ENCODE peak calls at places on chromosomes 16 and 17, in eight cellular contexts. H is HCT116; D is tibial artery; L is CD8-positive, alpha-beta T cell; F is stomach; T is PC-9; I is ovary; N is cardiac muscle cell. S is an unnamed sample.

GRCh38 chr17:50507871-50508572 is at the start of gene MYCBPAP:
- DNase-seq in H (no peak), D (peak; percentile 83), L (peak; percentile 73), F (peak; percentile 87), T (peak; percentile 76), I (peak; percentile 89), N (peak; percentile 88), S (peak; percentile 89)

GRCh38 chr16:65083181-65083845 is 38.5 kb downstream of the CDH11 start:
- DNase-seq in H (no peak), D (no peak), L (no peak), F (no peak), T (no peak), I (no peak), N (no peak), S (no peak)

GRCh38 chr16:76277099-76278030 is at the start of gene CNTNAP4:
- DNase-seq in H (no peak), D (peak; percentile 32), L (no peak), F (no peak), T (no peak), I (no peak), N (no peak), S (no peak)

GRCh38 chr16:71410146-71410545 is 31.7 kb downstream of the TLE7 start:
- DNase-seq in H (no peak), D (no peak), L (no peak), F (no peak), T (no peak), I (no peak), N (no peak), S (no peak)

GRCh38 chr16:30131869-30132475 is 9.0 kb upstream of the MAPK3 start:
- DNase-seq in H (no peak), D (no peak), L (no peak), F (no peak), T (no peak), I (no peak), N (no peak), S (no peak)

GRCh38 chr17:28599311-28600184 is 723 bp upstream of the SPAG5 start:
- DNase-seq in H (peak; percentile 66), D (peak; percentile 68), L (peak; percentile 39), F (peak; percentile 71), T (no peak), I (peak; percentile 79), N (no peak), S (peak; percentile 72)

GRCh38 chr16:55832788-55833583 is at the start of gene CES1:
- DNase-seq in H (no peak), D (peak; percentile 85), L (no peak), F (no peak), T (peak; percentile 72), I (peak; percentile 69), N (peak; percentile 2), S (no peak)

GRCh38 chr17:82385559-82386255 is 14.1 kb downstream of the UTS2R start:
- DNase-seq in H (no peak), D (no peak), L (no peak), F (no peak), T (no peak), I (no peak), N (no peak), S (no peak)

GRCh38 chr16:55671974-55672280 is 16.1 kb downstream of the SLC6A2 start:
- DNase-seq in H (no peak), D (no peak), L (no peak), F (no peak), T (no peak), I (no peak), N (no peak), S (no peak)

GRCh38 chr17:43873091-43873490 is 26.1 kb downstream of the CD300LG start:
- DNase-seq in H (no peak), D (no peak), L (no peak), F (no peak), T (no peak), I (no peak), N (no peak), S (no peak)
- H3K4me3 ChIP-seq in H (no peak overlapping the region), D (no peak overlapping the region), L (no peak overlapping the region), F (no peak overlapping the region), T (no peak overlapping the region), I (no peak overlapping the region), N (no peak overlapping the region), S (no peak overlapping the region)

DNA sequence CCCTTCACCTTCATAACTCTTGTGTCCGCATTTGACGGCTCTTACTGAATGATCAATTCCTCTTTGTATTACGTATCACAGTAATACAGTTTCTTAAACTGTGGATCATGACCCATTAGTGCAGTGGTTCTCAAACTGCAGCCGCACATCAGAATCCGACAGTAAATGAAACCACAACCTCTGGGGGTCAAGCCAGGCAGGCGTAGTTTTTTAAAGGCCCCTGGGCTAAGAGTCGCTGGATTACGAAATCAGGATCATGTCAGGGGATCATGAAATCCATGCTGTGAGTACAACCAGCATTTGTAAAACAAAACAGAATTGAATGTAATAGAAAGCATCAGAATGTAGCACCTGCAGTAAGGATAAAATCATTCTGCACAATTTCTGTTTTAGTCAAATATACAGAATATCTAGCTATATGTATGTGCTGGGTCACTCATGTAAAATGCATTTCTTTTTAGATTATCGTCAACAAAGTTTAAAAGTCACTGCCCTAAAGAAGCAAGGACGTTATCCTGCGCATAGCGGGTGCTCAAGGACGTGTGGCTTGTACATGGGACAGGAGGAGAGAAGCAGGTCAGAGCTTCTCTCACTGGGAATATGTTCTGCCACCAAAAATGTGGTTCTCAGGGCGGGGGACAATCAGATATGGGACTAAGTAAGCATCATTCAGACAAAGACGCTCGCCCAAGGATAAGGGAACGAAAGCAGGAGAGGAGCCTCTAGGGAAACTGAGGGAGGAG is 113.1 kb downstream of the ZFHX3 start:
- DNase-seq in H (no peak), D (no peak), L (no peak), F (no peak), T (no peak), I (no peak), N (no peak), S (no peak)
- H3K27me3 ChIP-seq in H (no peaks in the 10 kb centered on the region), D (no peaks in the 10 kb centered on the region), L (no peaks in the 10 kb centered on the region), F (no peaks in the 10 kb centered on the region), T (no peaks in the 10 kb centered on the region), I (no peaks in the 10 kb centered on the region), N (no peaks in the 10 kb centered on the region), S (no peaks in the 10 kb centered on the region)

DNA sequence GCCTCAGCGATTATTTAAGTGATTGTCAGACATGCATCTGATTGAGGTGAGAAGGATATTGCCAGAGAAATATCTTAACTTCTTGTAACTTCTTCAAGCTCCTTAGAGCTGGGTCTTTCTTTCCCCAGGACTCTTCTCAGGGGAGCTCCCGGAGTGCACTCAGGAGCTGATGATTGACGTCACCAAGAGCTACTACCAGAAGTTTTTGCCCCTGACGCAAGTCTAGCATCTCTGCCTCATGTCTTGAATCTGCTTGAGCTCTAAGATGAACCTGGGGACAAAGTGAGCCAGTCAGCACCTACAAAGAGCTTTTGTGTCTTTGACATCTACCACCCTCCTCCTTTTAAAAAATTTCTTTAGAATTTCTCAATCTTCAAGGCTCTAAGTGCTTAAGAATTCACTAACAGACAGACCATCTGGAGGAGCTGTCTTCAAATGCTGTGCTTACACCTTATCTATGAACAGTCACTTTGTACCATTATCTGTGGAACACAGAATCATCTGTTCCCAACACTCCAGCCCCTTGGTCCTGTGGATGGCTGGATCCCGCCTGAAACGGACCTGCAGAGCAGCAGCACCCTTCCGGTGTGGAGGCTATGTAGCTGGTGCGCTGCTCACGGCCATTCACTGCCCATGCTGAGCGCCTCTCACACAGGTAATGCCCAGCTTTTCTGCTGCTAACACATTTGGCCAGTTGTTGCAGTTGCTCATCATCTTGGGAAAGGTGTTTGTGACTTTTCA is 11.6 kb upstream of the PLK1 start:
- DNase-seq in H (no peak), D (no peak), L (no peak), F (no peak), T (no peak), I (no peak), N (no peak), S (no peak)
- H3K4me1 ChIP-seq in H (no peaks in the 10 kb centered on the region), D (no peaks in the 10 kb centered on the region), L (no peaks in the 10 kb centered on the region), F (no peaks in the 10 kb centered on the region), T (peaks cover 21% of the 10 kb centered on the region), I (no peaks in the 10 kb centered on the region), N (no peaks in the 10 kb centered on the region), S (no peaks in the 10 kb centered on the region)

DNA sequence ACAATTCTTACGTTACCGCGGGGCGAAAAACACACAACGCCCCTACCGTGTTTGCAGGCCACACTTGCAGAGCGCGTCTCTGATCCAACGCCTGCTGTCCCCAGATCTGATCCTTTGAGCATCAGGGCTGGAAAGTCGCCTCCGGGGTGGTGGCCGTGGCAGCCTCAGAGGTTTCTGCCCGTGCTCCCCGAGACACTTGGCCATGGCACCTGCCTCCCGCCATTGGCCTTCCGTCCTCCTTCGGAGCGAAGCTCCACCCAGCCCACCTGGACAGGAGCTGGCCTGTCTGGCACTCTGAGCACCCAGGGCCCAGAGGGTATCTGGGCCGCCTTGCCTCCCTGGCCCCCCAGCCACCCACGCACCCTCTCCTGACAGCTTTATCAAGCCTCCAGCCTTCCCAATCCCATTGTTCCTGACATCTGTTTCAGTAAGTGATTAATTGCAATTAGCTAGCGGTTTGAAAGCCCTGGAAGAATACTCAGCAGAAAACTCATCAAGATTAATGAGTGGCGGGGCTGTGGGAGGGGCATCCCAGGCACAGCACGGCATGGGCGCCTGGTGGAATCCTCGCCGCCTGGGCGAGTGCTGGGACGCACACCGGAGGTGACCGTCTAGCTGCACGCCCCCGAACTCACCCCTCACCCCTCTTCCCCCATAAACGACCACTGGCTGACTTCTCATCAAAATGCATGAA is 181.5 kb upstream of the GSE1 start:
- DNase-seq in H (no peak), D (no peak), L (no peak), F (no peak), T (no peak), I (peak; percentile 38), N (no peak), S (no peak)
- H3K4me3 ChIP-seq in H (no peak overlapping the region), D (no peak overlapping the region), L (no peak overlapping the region), F (no peak overlapping the region), T (no peak overlapping the region), I (no peak overlapping the region), N (no peak overlapping the region), S (no peak overlapping the region)